ENCODE peak calls at places on chromosomes 11 and 22, in five cellular contexts. P is stimulated activated CD8-positive, alpha-beta memory T cell treated with anti-CD3 and anti-CD28 coated beads, Interleukin-4, amount 100 ng/mL, for 1 hour; K is effector CD4-positive, alpha-beta T cell; R is NCI-H1105 treated with DMSO at 0.1 percent for 48 hours; H is RCC 7860. F is an unnamed sample.

GRCh38 chr22:50002791-50003190 is 9.8 kb downstream of the IL17REL start:
- DNase-seq in H (no peak), K (no peak), P (no peak), R (no peak), F (no peak)

GRCh38 chr11:35387341-35387982 is 31.9 kb downstream of the SLC1A2 start:
- DNase-seq in P (no peak), H (no peak), R (no peak), K (no peak), F (no peak)

GRCh38 chr22:19774628-19775027 is 14.1 kb downstream of the TBX1 start:
- DNase-seq in R (no peak), K (no peak), H (no peak), P (no peak), F (no peak)

GRCh38 chr11:9850224-9850895 is 186.5 kb downstream of the SWAP70 start:
- DNase-seq in P (no peak), K (no peak), H (no peak), R (no peak), F (no peak)

GRCh38 chr22:44557064-44557748 is 59.2 kb upstream of the RTL6 start:
- DNase-seq in R (no peak), P (no peak), K (no peak), H (no peak), F (no peak)

GRCh38 chr11:132779487-132779886 is 752.8 kb downstream of the OPCML start:
- DNase-seq in H (no peak), P (no peak), R (no peak), K (no peak), F (no peak)

GRCh38 chr22:45235851-45236342 is 4.8 kb downstream of the KIAA0930 start:
- DNase-seq in H (no peak), P (no peak), R (peak), K (no peak), F (no peak)

GRCh38 chr11:116540019-116540418 is 232.8 kb downstream of the BUD13 start:
- DNase-seq in R (no peak), K (no peak), H (no peak), P (no peak), F (no peak)

GRCh38 chr22:37739611-37740049 is 42.8 kb downstream of the TRIOBP start:
- DNase-seq in K (no peak), P (no peak), R (no peak), H (no peak), F (no peak)

GRCh38 chr11:63404536-63404935 is 35.0 kb downstream of the SLC22A9 start:
- DNase-seq in R (no peak), K (no peak), H (no peak), P (no peak), F (no peak)

GRCh38 chr11:40170076-40170475 is 1289.4 kb downstream of the LRRC4C start:
- DNase-seq in P (no peak), K (no peak), R (no peak), H (peak), F (no peak)

GRCh38 chr11:47991266-47991830 is 11.0 kb downstream of the PTPRJ start:
- DNase-seq in R (peak), P (no peak), K (no peak), H (peak), F (no peak)

GRCh38 chr11:61834278-61835004 is 6.3 kb downstream of the FADS2 start:
- DNase-seq in H (no peak), R (no peak), P (no peak), K (peak), F (no peak)

GRCh38 chr22:29635734-29636357 is 32.4 kb downstream of the NF2 start:
- DNase-seq in K (no peak), R (peak), H (peak), P (no peak), F (no peak)

GRCh38 chr11:108115495-108116140 is 5.7 kb upstream of the ACAT1 start:
- DNase-seq in R (peak), K (no peak), H (peak), P (no peak), F (no peak)

GRCh38 chr11:69704508-69705245 is 855 bp upstream of the FGF19 start:
- DNase-seq in H (no peak), K (no peak), P (no peak), R (peak), F (no peak)

GRCh38 chr22:46183733-46184132 is 33.4 kb downstream of the PPARA start:
- DNase-seq in H (no peak), R (no peak), P (no peak), K (no peak), F (no peak)

GRCh38 chr11:118230088-118230487 is 5.3 kb upstream of the JAML start:
- DNase-seq in P (no peak), R (no peak), H (no peak), K (peak), F (no peak)

GRCh38 chr11:26626346-26626745 is 54.3 kb upstream of the MUC15 start:
- DNase-seq in R (no peak), K (no peak), P (no peak), H (no peak), F (no peak)

GRCh38 chr22:35991168-35991567 is 37.5 kb downstream of the RBFOX2 start:
- DNase-seq in K (no peak), H (no peak), R (no peak), P (no peak), F (no peak)

GRCh38 chr22:38699784-38700183 is 959 bp downstream of the JOSD1 start:
- DNase-seq in R (no peak), K (no peak), P (no peak), H (peak), F (no peak)

GRCh38 chr11:3971756-3972404 is 116.4 kb downstream of the STIM1 start:
- DNase-seq in P (no peak), K (no peak), H (no peak), R (no peak), F (no peak)

GRCh38 chr22:44683237-44683636 is 18.8 kb upstream of the PRR5 start:
- DNase-seq in K (no peak), P (no peak), H (no peak), R (no peak), F (no peak)

GRCh38 chr11:117199061-117199915 is at the start of gene TAGLN:
- DNase-seq in R (no peak), H (no peak), P (no peak), K (no peak), F (no peak)

GRCh38 chr11:84866922-84867321 is 760.2 kb downstream of the DLG2 start:
- DNase-seq in K (no peak), H (peak), P (no peak), R (no peak), F (no peak)

GRCh38 chr11:59197990-59198389 is 14.7 kb downstream of the MPEG1 start:
- DNase-seq in P (no peak), R (peak), K (no peak), H (no peak), F (no peak)

GRCh38 chr11:70488171-70488570 is 89.8 kb downstream of the CTTN start:
- DNase-seq in K (no peak), R (no peak), P (no peak), H (no peak), F (no peak)

GRCh38 chr11:126310992-126311310 is 7.1 kb downstream of the DCPS start:
- DNase-seq in P (no peak), H (no peak), K (no peak), R (no peak), F (no peak)

F was measured in esophagus squamous epithelium.